ENCODE peak calls at places on chromosomes 12 and 14, in six cellular contexts. U is stomach, D is body of pancreas, G is HCT116, Z is heart left ventricle, Q is hepatocyte. C is an unnamed sample.

GRCh38 chr14:89303452-89304435 is 113.3 kb downstream of the FOXN3 start:
- DNase-seq in Q (peak; percentile 80), Z (peak; percentile 64), G (no peak), U (peak; percentile 36), D (peak; percentile 55), C (peak; percentile 46)

GRCh38 chr14:21070610-21071224 is 613 bp downstream of the ARHGEF40 start:
- DNase-seq in D (peak; percentile 51), Q (peak; percentile 64), G (no peak), Z (peak; percentile 72), U (no peak), C (no peak)

GRCh38 chr14:68828728-68829127 is 35.9 kb upstream of the ZFP36L1 start:
- DNase-seq in U (no peak), G (no peak), Q (no peak), D (no peak), Z (no peak), C (no peak)

GRCh38 chr12:47408171-47408871 is 297.5 kb downstream of the RPAP3 start:
- DNase-seq in U (no peak), Z (no peak), Q (peak; percentile 21), D (peak; percentile 48), G (peak; percentile 19), C (peak; percentile 86)

GRCh38 chr14:68468437-68469207 is 324.2 kb downstream of the ZFP36L1 start:
- DNase-seq in G (no peak), Z (no peak), U (peak; percentile 33), Q (peak; percentile 66), D (no peak), C (peak; percentile 95)

GRCh38 chr12:31118347-31118830 is 44.7 kb downstream of the DDX11 start:
- DNase-seq in U (no peak), D (no peak), G (no peak), Q (peak; percentile 49), Z (no peak), C (no peak)

GRCh38 chr14:73243748-73244147 is 6.4 kb downstream of the PAPLN start:
- DNase-seq in G (no peak), U (no peak), Q (no peak), Z (no peak), D (no peak), C (no peak)

GRCh38 chr14:73591690-73592448 is at the start of gene ACOT4:
- DNase-seq in Z (no peak), G (no peak), D (peak; percentile 44), Q (peak; percentile 63), U (peak; percentile 55), C (no peak)

GRCh38 chr12:69569236-69569635 is 16.0 kb upstream of the CCT2 start:
- DNase-seq in G (no peak), U (no peak), Z (no peak), D (no peak), Q (no peak), C (peak; percentile 84)

GRCh38 chr14:57576498-57576897 is 82.8 kb upstream of the CCDC198 start:
- DNase-seq in Q (no peak), G (no peak), Z (no peak), U (no peak), D (no peak), C (no peak)

GRCh38 chr12:112325157-112325556 is 57.1 kb downstream of the HECTD4 start:
- DNase-seq in G (no peak), U (no peak), D (no peak), Z (no peak), Q (no peak), C (no peak)

GRCh38 chr14:96268426-96269358 is 12.7 kb downstream of the BDKRB1 start:
- DNase-seq in Z (peak; percentile 44), U (no peak), Q (peak; percentile 81), D (peak; percentile 75), G (no peak), C (peak; percentile 95)

GRCh38 chr12:76337583-76337982 is 10.6 kb downstream of the BBS10 start:
- DNase-seq in Z (no peak), D (no peak), G (no peak), U (no peak), Q (no peak), C (no peak)

GRCh38 chr14:25009891-25010290 is 40.1 kb downstream of the STXBP6 start:
- DNase-seq in D (no peak), Z (no peak), G (no peak), Q (peak; percentile 34), U (no peak), C (no peak)

GRCh38 chr12:117911347-117911746 is 57.4 kb downstream of the KSR2 start:
- DNase-seq in Q (no peak), Z (no peak), G (no peak), D (no peak), U (no peak), C (no peak)

GRCh38 chr12:117774986-117775775 is 193.6 kb downstream of the KSR2 start:
- DNase-seq in U (no peak), D (no peak), Z (no peak), Q (no peak), G (no peak), C (no peak)

GRCh38 chr14:58479975-58480374 is 52.5 kb downstream of the KIAA0586 start:
- DNase-seq in U (no peak), G (no peak), D (no peak), Z (no peak), Q (no peak), C (no peak)

GRCh38 chr12:20305470-20305869 is 62.9 kb upstream of the PDE3A start:
- DNase-seq in G (no peak), Z (no peak), Q (no peak), D (no peak), U (no peak), C (no peak)

GRCh38 chr12:98823012-98823411 is 177.9 kb downstream of the APAF1 start:
- DNase-seq in D (no peak), G (no peak), Z (no peak), Q (no peak), U (no peak), C (no peak)

GRCh38 chr12:98660521-98660920 is 15.4 kb downstream of the APAF1 start:
- DNase-seq in Z (no peak), U (no peak), Q (no peak), G (no peak), D (no peak), C (no peak)

GRCh38 chr12:90836689-90837088 is 118.3 kb downstream of the CCER1 start:
- DNase-seq in U (no peak), D (peak; percentile 33), Z (peak; percentile 48), G (no peak), Q (peak; percentile 46), C (no peak)

GRCh38 chr14:90060965-90061848 is 587 bp upstream of the KCNK13 start:
- DNase-seq in D (no peak), U (no peak), Q (no peak), G (no peak), Z (no peak), C (no peak)

GRCh38 chr12:93279849-93280412 is 97.8 kb upstream of the NUDT4 start:
- DNase-seq in U (no peak), G (no peak), Z (no peak), Q (no peak), D (no peak), C (no peak)

GRCh38 chr12:11986165-11986564 is 84.6 kb upstream of the BCL2L14 start:
- DNase-seq in Z (no peak), U (no peak), D (no peak), G (no peak), Q (no peak), C (peak; percentile 52)

GRCh38 chr14:61475316-61475715 is 153.9 kb downstream of the PRKCH start:
- DNase-seq in Q (peak; percentile 86), Z (no peak), D (peak; percentile 45), U (no peak), G (peak; percentile 56), C (peak; percentile 72)

GRCh38 chr14:70845601-70846000 is 36.3 kb upstream of the MAP3K9 start:
- DNase-seq in G (no peak), Z (no peak), U (no peak), Q (no peak), D (no peak), C (no peak)

GRCh38 chr12:27756670-27757069 is 23.4 kb upstream of the KLHL42 start:
- DNase-seq in Q (no peak), U (no peak), D (no peak), G (no peak), Z (no peak), C (no peak)

GRCh38 chr12:84910549-84911241 is 1.9 kb downstream of the SLC6A15 start:
- DNase-seq in G (no peak), U (no peak), Q (peak; percentile 8), Z (no peak), D (no peak), C (no peak)

DNA sequence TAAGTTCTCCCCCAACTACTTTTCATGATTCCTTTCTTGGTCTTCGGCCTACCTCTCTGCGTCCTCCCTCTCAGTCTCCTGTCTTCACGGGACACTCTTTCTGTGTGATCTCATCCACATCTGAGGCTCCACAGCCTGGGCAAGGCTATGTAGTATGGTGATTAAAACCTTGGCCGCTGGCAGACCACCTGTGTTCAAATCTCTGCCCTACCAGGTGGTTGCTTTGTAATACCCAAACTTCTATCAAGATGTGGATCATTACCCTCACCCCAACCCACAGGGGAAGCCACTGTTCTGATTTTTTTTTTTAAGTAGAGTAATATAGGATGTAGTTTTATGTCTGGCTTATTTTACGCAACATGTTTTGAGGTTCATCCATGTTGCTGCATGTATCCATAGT is 8.1 kb upstream of the STAT6 start:
- DNase-seq in G (no peak), U (no peak), Z (no peak), D (no peak), Q (no peak), C (no peak)
- H3K4me3 ChIP-seq in G (no peak overlapping the region), U (no peak overlapping the region), Z (no peak overlapping the region), D (no peak overlapping the region), Q (no peak overlapping the region), C (no peak overlapping the region)

DNA sequence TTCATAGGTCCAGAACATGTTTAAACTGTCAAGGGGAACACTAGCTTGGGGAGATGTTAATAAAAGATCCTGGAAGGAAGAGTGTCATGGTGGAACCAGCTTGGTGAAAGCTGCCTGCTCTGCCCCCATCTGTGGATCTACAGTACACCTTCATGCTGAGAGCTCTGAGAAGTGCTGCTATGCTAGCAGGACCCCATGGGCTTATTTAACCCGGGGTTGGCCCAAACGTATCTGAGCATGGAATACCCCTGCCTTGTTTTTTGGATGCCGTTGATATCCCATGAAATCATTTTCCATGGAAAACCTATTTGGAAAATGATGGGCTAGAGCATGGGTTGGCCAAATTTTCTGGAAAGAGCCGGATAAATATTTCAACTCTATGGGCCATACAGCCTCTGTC is 14.2 kb downstream of the UBE3B start:
- DNase-seq in D (no peak), Z (no peak), U (no peak), Q (no peak), G (no peak), C (no peak)
- H3K36me3 ChIP-seq in D (peaks cover 58% of the 10 kb centered on the region), Z (peaks cover 81% of the 10 kb centered on the region), U (peaks cover 100% of the 10 kb centered on the region), Q (no peaks in the 10 kb centered on the region), G (peaks cover 20% of the 10 kb centered on the region), C (peaks cover 16% of the 10 kb centered on the region)

GRCh38 chr12:62459976-62460375 is 6.7 kb upstream of the MON2 start:
- DNase-seq in G (no peak), Q (no peak), D (no peak), U (no peak), Z (no peak), C (no peak)
- TF ChIP-seq CTCF in G (no peak), Q (no peak), D (no peak), U (no peak), Z (no peak), C (no peak)

DNA sequence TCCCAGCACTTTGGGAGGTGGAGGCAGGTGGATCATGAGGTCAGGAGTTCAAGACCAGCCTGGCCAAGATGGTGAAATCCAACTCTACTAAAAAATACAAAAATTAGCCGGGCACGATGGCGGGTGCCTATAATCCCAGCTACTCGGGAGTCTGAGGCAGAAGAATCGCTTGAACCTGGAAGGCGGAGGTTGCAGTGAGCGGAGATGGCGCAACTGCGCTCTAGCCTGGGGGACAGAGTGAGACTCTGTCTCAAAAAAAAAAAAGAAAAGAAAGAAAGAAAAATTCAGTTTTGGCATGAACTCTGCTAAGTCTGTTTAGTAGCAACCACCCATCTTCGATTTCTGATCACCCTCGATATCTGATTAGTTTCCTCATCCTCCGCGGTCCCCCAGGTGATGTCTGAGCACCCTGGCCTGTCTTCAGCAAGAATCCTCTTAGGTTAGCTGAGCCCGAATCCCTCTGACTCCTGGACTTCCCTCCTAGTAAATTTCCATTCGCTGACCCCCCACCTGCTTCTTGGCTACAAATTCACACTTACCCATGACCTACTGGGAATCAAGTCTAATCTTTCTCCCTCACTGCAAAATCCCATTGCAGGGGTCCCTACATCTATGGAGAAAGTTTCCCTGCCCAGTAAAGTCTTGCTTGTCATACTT is 879 bp upstream of the HSPB8 start:
- DNase-seq in Z (no peak), D (no peak), G (no peak), Q (no peak), U (no peak), C (no peak)
- H3K4me3 ChIP-seq in Z (no peak overlapping the region), D (no peak overlapping the region), G (no peak overlapping the region), Q (no peak overlapping the region), U (no peak overlapping the region), C (no peak overlapping the region)